ENCODE peak calls at places on chromosomes 4 and X, in seven cellular contexts. I, V, E, H, G, Q and P are unnamed samples.
A peak's percentile ranks its signal among the peaks of the same experiment; 100 is the strongest.

GRCh38 chrX:11244641-11245040 is 48.6 kb upstream of the AMELX start:
- DNase-seq in I (no peak), V (no peak), E (no peak), H (no peak), G (no peak), Q (no peak), P (no peak)

GRCh38 chrX:123860983-123861382 is 1.1 kb downstream of the XIAP start:
- DNase-seq in I (no peak), V (no peak), E (no peak), H (no peak), G (no peak), Q (no peak), P (no peak)

GRCh38 chr4:168514249-168514852 is 17.5 kb downstream of the PALLD start:
- DNase-seq in I (no peak), V (no peak), E (peak; percentile 8), H (no peak), G (peak; percentile 50), Q (no peak), P (no peak)

GRCh38 chr4:99389606-99390005 is 37.1 kb upstream of the ADH1C start:
- DNase-seq in I (no peak), V (no peak), E (no peak), H (peak; percentile 28), G (peak; percentile 13), Q (no peak), P (no peak)

GRCh38 chr4:38764292-38764691 is 18.5 kb downstream of the TLR10 start:
- DNase-seq in I (no peak), V (no peak), E (no peak), H (no peak), G (no peak), Q (no peak), P (no peak)

GRCh38 chr4:165506780-165507305 is 128.0 kb downstream of the CPE start:
- DNase-seq in I (no peak), V (no peak), E (no peak), H (no peak), G (no peak), Q (no peak), P (no peak)

GRCh38 chrX:154082396-154083133 is 15.0 kb downstream of the MECP2 start:
- DNase-seq in I (no peak), V (no peak), E (no peak), H (no peak), G (peak; percentile 68), Q (no peak), P (no peak)

GRCh38 chr4:112704991-112705845 is 68.3 kb downstream of the LARP7 start:
- DNase-seq in I (peak; percentile 10), V (no peak), E (no peak), H (peak; percentile 54), G (peak; percentile 65), Q (no peak), P (peak; percentile 3)

GRCh38 chr4:92809381-92809780 is 505.6 kb downstream of the GRID2 start:
- DNase-seq in I (no peak), V (no peak), E (no peak), H (no peak), G (no peak), Q (no peak), P (no peak)

GRCh38 chr4:124105212-124105611 is 607.3 kb downstream of the ANKRD50 start:
- DNase-seq in I (no peak), V (no peak), E (no peak), H (no peak), G (peak; percentile 24), Q (no peak), P (no peak)

GRCh38 chr4:151339472-151339871 is 14.1 kb upstream of the SH3D19 start:
- DNase-seq in I (no peak), V (no peak), E (no peak), H (no peak), G (no peak), Q (no peak), P (no peak)

GRCh38 chr4:132297346-132297745 is 851.7 kb upstream of the PCDH10 start:
- DNase-seq in I (no peak), V (no peak), E (no peak), H (no peak), G (no peak), Q (no peak), P (no peak)

GRCh38 chr4:150090836-150091235 is 12.6 kb downstream of the DCLK2 start:
- DNase-seq in I (no peak), V (no peak), E (no peak), H (no peak), G (no peak), Q (no peak), P (no peak)

GRCh38 chrX:78665286-78665685 is 6.2 kb upstream of the RTL3 start:
- DNase-seq in I (no peak), V (no peak), E (no peak), H (no peak), G (no peak), Q (no peak), P (no peak)

GRCh38 chr4:27176400-27176799 is 315.8 kb downstream of the STIM2 start:
- DNase-seq in I (peak; percentile 3), V (no peak), E (peak; percentile 35), H (no peak), G (peak; percentile 56), Q (no peak), P (no peak)

GRCh38 chr4:147407261-147408045 is 73.4 kb upstream of the EDNRA start:
- DNase-seq in I (no peak), V (no peak), E (no peak), H (no peak), G (peak; percentile 10), Q (no peak), P (no peak)

GRCh38 chrX:53223955-53224859 is 800 bp downstream of the KDM5C start:
- DNase-seq in I (no peak), V (no peak), E (no peak), H (peak; percentile 22), G (peak; percentile 49), Q (peak; percentile 9), P (no peak)

GRCh38 chrX:107825698-107826285 is at the start of gene MID2:
- DNase-seq in I (peak; percentile 1), V (no peak), E (no peak), H (peak; percentile 66), G (peak; percentile 43), Q (peak; percentile 35), P (no peak)

GRCh38 chr4:158314756-158315487 is 104.6 kb downstream of the TMEM144 start:
- DNase-seq in I (no peak), V (no peak), E (no peak), H (no peak), G (peak; percentile 92), Q (no peak), P (no peak)